ENCODE peak calls at places on chromosome X, in seven cellular contexts. N is lower lobe of right lung, H is AG09319, Q is AG10803, J is astrocyte of the cerebellum, Y is fibroblast of pulmonary artery, T is cardiac fibroblast. D is an unnamed sample.

GRCh38 chrX:43629229-43629628 is 26.9 kb upstream of the MAOA start:
- DNase-seq in T (no peak), Y (no peak), Q (no peak), N (no peak), J (no peak), H (no peak), D (no peak)

GRCh38 chrX:134761788-134762187 is 103.5 kb upstream of the PLAC1 start:
- DNase-seq in Y (no peak), T (peak), N (no peak), H (no peak), Q (no peak), J (no peak), D (no peak)

GRCh38 chrX:2632533-2633504 is 58.3 kb upstream of the CD99 start:
- DNase-seq in Q (no peak), J (no peak), N (no peak), H (no peak), Y (no peak), T (peak), D (no peak)

GRCh38 chrX:10773318-10773717 is 152.9 kb upstream of the MID1 start:
- DNase-seq in Q (no peak), H (no peak), T (no peak), Y (no peak), N (no peak), J (no peak), D (no peak)

GRCh38 chrX:50680990-50681389 is 133.0 kb downstream of the SHROOM4 start:
- DNase-seq in H (no peak), Y (peak), Q (no peak), T (peak), N (no peak), J (no peak), D (no peak)

GRCh38 chrX:15864629-15865028 is 10.0 kb upstream of the AP1S2 start:
- DNase-seq in J (no peak), T (peak), Y (no peak), N (no peak), Q (no peak), H (no peak), D (no peak)

GRCh38 chrX:78111140-78111931 is 7.3 kb downstream of the PGK1 start:
- DNase-seq in H (no peak), Y (no peak), T (no peak), J (no peak), N (no peak), Q (no peak), D (no peak)

GRCh38 chrX:17183566-17183965 is 191.4 kb upstream of the NHS start:
- DNase-seq in H (no peak), T (no peak), Q (no peak), Y (no peak), J (no peak), N (no peak), D (no peak)

GRCh38 chrX:69150294-69150960 is 14.8 kb downstream of the PJA1 start:
- DNase-seq in H (no peak), J (no peak), N (no peak), Q (no peak), Y (no peak), T (no peak), D (no peak)

GRCh38 chrX:11366998-11367595 is 73.9 kb downstream of the AMELX start:
- DNase-seq in T (no peak), Q (no peak), N (no peak), Y (no peak), J (no peak), H (no peak), D (no peak)

GRCh38 chrX:40169193-40170086 is 71.7 kb upstream of the BCOR start:
- DNase-seq in T (peak), J (peak), N (peak), H (no peak), Q (peak), Y (peak), D (peak)

GRCh38 chrX:33211356-33212254 is at the start of gene DMD:
- DNase-seq in H (peak), J (peak), T (peak), N (peak), Y (peak), Q (peak), D (no peak)

DNA sequence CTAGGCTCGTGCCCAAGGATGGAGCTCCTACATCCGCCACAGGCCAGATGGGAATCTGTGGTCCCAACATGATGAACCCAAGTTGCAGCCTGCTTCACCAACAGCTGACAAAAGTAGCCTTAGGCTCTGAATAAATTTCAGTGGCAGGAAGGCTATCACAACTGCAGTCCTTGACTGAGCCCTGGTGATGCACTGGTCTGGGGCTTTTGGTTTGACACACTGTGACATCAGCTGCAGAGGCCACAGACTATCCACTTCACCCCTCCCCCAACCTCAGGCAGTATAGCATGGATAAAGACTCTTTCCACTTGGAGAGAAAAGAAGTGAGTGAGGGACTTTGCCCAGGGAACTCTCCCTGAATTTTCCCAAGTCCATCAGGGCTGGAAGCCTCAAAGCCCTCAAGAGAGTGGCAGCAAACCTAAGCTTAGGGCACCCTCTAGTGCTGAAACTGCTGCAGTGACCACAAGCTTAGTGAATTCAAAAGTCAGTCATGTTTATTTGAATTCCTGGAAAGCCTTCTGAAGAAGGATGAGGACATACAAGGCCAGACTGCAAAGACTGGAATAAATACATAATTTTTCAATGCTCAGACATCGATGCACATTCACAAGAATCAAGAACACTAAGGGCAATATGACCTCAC is 135.0 kb upstream of the TENT5D start:
- DNase-seq in N (no peak), T (peak), J (no peak), Y (peak), Q (peak), H (no peak), D (no peak)
- TF ChIP-seq CTCF in N (peak), T (peak), J (no peak), Y (peak), Q (peak), H (peak), D (no peak)

DNA sequence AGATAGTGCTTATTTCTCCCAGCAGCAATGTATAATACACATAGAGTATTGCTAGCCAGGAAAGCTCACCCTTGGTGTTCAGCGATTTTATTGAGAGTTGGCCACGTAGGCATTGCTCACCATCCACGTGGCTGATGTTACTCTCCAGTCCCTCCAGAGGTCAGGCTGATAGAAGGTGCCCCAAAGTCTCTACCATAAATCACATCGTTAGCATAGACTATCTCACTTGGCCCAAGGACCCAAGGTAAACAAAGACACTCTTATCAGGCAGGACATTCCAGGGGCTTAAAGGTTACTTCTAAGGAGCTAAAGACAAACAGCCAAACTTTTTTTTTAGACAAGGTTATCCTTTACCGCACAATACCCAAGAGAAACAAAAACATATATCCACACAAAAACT is 30.3 kb upstream of the RGN start:
- DNase-seq in Q (no peak), H (no peak), N (no peak), Y (peak), J (no peak), T (peak), D (no peak)
- TF ChIP-seq CTCF in Q (no peak), H (no peak), N (no peak), Y (no peak), J (no peak), T (no peak), D (no peak)

GRCh38 chrX:57929373-57929772 is 19.1 kb upstream of the ZXDA start:
- DNase-seq in Q (peak), N (no peak), Y (peak), H (no peak), J (no peak), T (peak), D (no peak)
- TF ChIP-seq CTCF in Q (peak), N (peak), Y (peak), H (peak), J (peak), T (peak), D (peak)

DNA sequence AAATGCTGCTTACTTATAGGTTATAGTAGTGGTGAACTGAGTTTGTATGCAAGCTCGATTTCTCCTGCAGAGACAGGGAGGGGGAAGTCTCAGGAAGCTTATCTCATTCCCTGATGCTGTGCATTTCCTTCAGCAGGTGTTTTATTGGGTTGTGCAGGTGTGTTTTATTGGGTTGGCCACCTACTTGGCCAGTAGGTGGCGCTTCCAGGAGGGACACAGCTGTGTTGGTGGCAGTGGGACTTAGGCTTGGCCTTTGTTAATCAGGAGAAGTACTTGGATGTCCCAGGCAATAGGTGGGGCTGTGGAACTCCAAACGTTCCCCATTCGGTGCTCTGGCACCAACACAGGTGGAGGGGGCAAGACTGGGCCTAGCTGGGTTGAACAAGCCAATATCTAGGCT is 196.0 kb upstream of the DCAF8L1 start:
- DNase-seq in J (no peak), Q (no peak), N (no peak), T (peak), Y (no peak), H (no peak), D (no peak)
- TF ChIP-seq CTCF in J (peak), Q (no peak), N (no peak), T (peak), Y (peak), H (no peak), D (no peak)

GRCh38 chrX:103629295-103630170 is 758 bp downstream of the TCEAL1 start:
- DNase-seq in Y (peak), Q (peak), N (peak), T (peak), J (no peak), H (peak), D (no peak)
- TF ChIP-seq CTCF in Y (peak), Q (peak), N (peak), T (peak), J (peak), H (peak), D (no peak)